ENCODE peak calls at places on chromosomes 4 and X, in nine cellular contexts. M is fibroblast of lung; H is heart left ventricle; A is K562; E is tibial nerve; B is GM23248; O is naive thymus-derived CD4-positive, alpha-beta T cell; N is astrocyte; X is Peyer's patch. S is an unnamed sample.
A peak's percentile ranks its signal among the peaks of the same experiment; 100 is the strongest.

GRCh38 chr4:82694892-82695291 is 103.7 kb downstream of the SCD5 start:
- DNase-seq in B (no peak), M (no peak), O (no peak), N (no peak), H (no peak), X (no peak), E (no peak), A (no peak), S (no peak)

GRCh38 chr4:140423106-140423505 is 4.3 kb downstream of the CLGN start:
- DNase-seq in N (peak; percentile 36), O (no peak), H (no peak), B (peak; percentile 69), A (no peak), M (peak; percentile 55), E (no peak), X (no peak), S (no peak)

GRCh38 chrX:123833387-123833786 is 26.5 kb upstream of the XIAP start:
- DNase-seq in O (peak; percentile 35), B (peak; percentile 49), X (peak; percentile 43), N (no peak), H (peak; percentile 13), M (peak; percentile 46), A (peak; percentile 77), E (peak; percentile 49), S (peak; percentile 70)

GRCh38 chrX:68999351-68999750 is 165.9 kb downstream of the PJA1 start:
- DNase-seq in O (no peak), M (no peak), N (peak; percentile 41), H (no peak), A (no peak), X (no peak), B (peak; percentile 25), E (no peak), S (no peak)

GRCh38 chr4:30256105-30256828 is 463.9 kb upstream of the PCDH7 start:
- DNase-seq in M (no peak), N (no peak), E (no peak), B (no peak), O (no peak), X (no peak), H (no peak), A (no peak), S (no peak)

GRCh38 chr4:2359591-2360390 is 58.7 kb downstream of the ZFYVE28 start:
- DNase-seq in A (no peak), H (no peak), E (no peak), M (no peak), B (no peak), O (no peak), N (no peak), X (no peak), S (no peak)

GRCh38 chr4:5772528-5773270 is 61.7 kb downstream of the EVC start:
- DNase-seq in E (no peak), A (no peak), O (no peak), X (no peak), M (no peak), B (no peak), H (no peak), N (no peak), S (no peak)

GRCh38 chrX:30570505-30570904 is 7.1 kb downstream of the TASL start:
- DNase-seq in B (peak; percentile 38), E (no peak), A (peak; percentile 21), H (no peak), M (peak; percentile 33), N (no peak), O (no peak), X (no peak), S (no peak)

GRCh38 chrX:38102240-38102639 is 95.9 kb downstream of the SYTL5 start:
- DNase-seq in H (no peak), E (no peak), B (no peak), N (no peak), X (no peak), A (peak; percentile 20), M (no peak), O (no peak), S (no peak)

GRCh38 chr4:57048590-57049304 is 61.4 kb downstream of the IGFBP7 start:
- DNase-seq in O (no peak), A (no peak), N (no peak), M (no peak), H (no peak), X (no peak), B (no peak), E (no peak), S (no peak)

GRCh38 chrX:143580266-143580665 is 55.6 kb downstream of the SLITRK4 start:
- DNase-seq in A (no peak), H (no peak), O (no peak), E (no peak), X (no peak), B (no peak), N (no peak), M (peak; percentile 10), S (no peak)
- H3K4me1 ChIP-seq in A (no peaks in the 10 kb centered on the region), H (no peaks in the 10 kb centered on the region), O (no peaks in the 10 kb centered on the region), E (no peaks in the 10 kb centered on the region), X (no peaks in the 10 kb centered on the region), B (no peaks in the 10 kb centered on the region), N (no peaks in the 10 kb centered on the region), M (no peaks in the 10 kb centered on the region), S (no peaks in the 10 kb centered on the region)

DNA sequence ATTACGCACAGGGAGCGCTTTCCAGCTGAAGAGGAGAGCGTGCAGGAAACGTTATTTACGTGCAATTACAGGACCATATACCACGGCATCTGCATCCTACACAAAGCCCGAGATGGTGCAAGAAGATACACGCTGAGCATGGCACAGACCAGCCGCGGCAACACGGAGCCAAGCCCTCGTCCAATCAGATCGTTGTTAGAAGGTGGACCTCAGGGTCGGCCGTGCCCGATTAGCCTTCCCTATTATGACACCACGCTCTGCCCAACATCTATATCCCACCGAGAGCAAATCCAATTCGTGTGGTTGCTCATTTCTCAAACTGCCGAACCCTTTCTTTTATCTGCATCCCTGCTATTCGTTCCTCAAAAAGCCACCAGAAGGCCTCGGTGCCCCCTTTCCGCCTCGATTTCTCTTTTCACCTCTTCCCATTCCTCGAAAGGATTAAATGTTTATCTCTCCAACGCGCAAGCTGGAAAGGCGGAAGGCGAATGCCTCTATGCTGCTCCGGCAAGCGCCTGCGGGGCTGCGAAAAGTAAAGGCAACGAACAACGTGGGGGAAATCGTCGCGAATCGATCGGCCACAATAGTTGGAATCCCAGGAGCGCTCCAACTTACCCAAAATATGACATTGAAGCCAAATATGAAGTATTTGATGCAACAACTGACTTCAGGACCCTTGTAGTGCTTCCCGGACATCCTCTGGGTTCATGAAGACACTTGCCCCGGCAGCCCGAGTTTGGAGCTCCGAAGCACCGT is 702 bp downstream of the TSPAN5 start:
- DNase-seq in B (peak; percentile 80), H (peak; percentile 14), E (no peak), O (peak; percentile 25), M (peak; percentile 75), X (peak; percentile 44), A (peak; percentile 8), N (peak; percentile 68), S (peak; percentile 60)
- H3K4me3 ChIP-seq in B (peak overlapping the region; percentile 99), H (peak overlapping the region; percentile 64), E (peak overlapping the region; percentile 87), O (peak overlapping the region; percentile 61), M (peak overlapping the region; percentile 82), X (peak overlapping the region; percentile 61), A (peak overlapping the region; percentile 48), N (peak overlapping the region; percentile 98), S (peak overlapping the region; percentile 95)

GRCh38 chrX:130083656-130084382 is 26.5 kb downstream of the ELF4 start:
- DNase-seq in X (peak; percentile 62), N (no peak), H (no peak), E (no peak), M (no peak), B (no peak), A (peak; percentile 40), O (no peak), S (peak; percentile 38)

GRCh38 chrX:130081421-130082045 is 28.8 kb downstream of the ELF4 start:
- DNase-seq in X (no peak), B (peak; percentile 20), E (no peak), O (no peak), A (no peak), M (no peak), N (no peak), H (no peak), S (no peak)

GRCh38 chrX:130083107-130083490 is 27.2 kb downstream of the ELF4 start:
- DNase-seq in B (no peak), N (no peak), X (no peak), O (no peak), M (no peak), H (no peak), A (peak; percentile 63), E (no peak), S (no peak)

GRCh38 chrX:130080791-130081367 is 29.4 kb downstream of the ELF4 start:
- DNase-seq in H (no peak), X (no peak), A (peak; percentile 47), M (no peak), B (peak; percentile 30), E (no peak), O (no peak), N (no peak), S (no peak)

DNA sequence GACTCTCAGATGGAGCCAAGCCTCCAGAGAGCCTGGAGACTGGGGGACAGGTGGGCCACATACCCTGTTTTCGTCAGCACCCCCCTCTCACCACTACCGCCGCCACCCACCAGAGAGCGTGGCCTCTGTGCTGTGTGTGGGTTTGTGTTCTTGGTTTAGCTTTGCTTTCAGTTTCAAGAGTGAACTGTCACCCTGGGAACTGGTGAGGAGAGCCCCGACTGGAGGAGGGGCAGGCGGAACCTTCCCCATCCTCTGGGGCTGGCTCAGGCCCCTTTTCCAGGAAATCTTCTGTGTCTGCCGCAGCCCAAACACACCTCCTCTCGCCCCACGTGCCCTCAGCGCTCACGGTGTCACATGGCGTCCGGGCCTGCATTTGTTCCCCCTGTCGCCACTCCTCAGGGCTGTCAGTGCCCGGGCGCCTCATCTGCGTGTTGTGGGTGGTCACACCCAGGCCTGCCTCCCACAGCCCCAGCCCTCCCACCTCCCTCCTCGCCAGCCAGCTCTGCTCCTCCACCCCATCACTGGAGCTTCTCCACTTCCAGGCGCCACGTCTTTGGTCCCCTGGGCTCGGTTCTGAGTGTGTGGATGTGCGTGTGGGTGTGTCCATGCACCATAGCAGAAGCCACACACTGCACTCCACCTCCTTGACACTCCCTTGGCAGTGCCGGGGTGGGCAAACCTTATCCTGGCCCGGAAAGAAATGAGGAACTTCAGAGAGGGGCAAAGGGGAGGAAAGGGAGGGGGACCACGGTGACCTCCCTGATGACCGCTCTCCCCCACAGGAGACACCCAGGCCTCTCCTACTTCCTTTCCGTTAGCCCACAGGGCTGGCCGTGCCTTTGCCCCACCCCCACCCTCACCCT is 27.8 kb downstream of the ELF4 start:
- DNase-seq in O (peak; percentile 73), H (peak; percentile 49), X (peak; percentile 69), B (peak; percentile 60), N (no peak), E (no peak), M (no peak), A (peak; percentile 86), S (peak; percentile 74)
- H3K4me1 ChIP-seq in O (peaks cover 32% of the 10 kb centered on the region), H (peaks cover 7% of the 10 kb centered on the region), X (no peaks in the 10 kb centered on the region), B (peaks cover 21% of the 10 kb centered on the region), N (peaks cover 8% of the 10 kb centered on the region), E (peaks cover 38% of the 10 kb centered on the region), M (peaks cover 7% of the 10 kb centered on the region), A (peaks cover 61% of the 10 kb centered on the region), S (peaks cover 75% of the 10 kb centered on the region)

GRCh38 chr4:90951037-90951436 is 823.8 kb downstream of the CCSER1 start:
- DNase-seq in N (peak; percentile 84), H (no peak), B (no peak), M (peak; percentile 63), O (no peak), X (no peak), A (no peak), E (no peak), S (no peak)

DNA sequence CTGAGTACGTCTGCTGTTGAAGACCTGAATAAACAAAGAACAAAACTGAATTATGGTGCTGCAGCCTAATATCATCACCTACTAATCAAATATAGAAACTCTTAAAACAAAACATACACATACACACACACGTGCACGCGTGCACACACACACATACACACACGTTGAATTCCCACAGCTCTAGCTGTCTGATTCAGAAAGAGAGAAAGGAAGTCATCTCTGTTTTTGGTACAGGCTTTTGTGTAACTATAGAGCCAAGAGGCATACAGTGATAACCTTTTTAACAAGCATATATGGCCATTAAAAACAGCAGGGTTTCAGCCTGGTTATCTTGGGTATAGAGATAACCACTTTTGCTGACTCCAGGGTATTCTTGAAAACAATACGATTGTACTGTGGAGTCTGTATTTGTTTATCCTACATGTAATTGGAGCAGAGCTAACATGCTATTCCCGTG is 823.2 kb downstream of the CCSER1 start:
- DNase-seq in M (peak; percentile 3), O (no peak), X (no peak), A (no peak), E (no peak), B (no peak), N (no peak), H (no peak), S (no peak)
- H3K4me3 ChIP-seq in M (peak overlapping the region; percentile 12), O (no peak overlapping the region), X (no peak overlapping the region), A (no peak overlapping the region), E (no peak overlapping the region), B (no peak overlapping the region), N (no peak overlapping the region), H (no peak overlapping the region), S (no peak overlapping the region)

S was measured in CD4-positive, CD25-positive, alpha-beta regulatory T cell.